ENCODE peak calls at places on chromosomes 1 and 21, in five cellular contexts. One of them, this sample, is unnamed.

GRCh38 chr21:35840197-35840799 is 220.0 kb downstream of the SETD4 start:
- DNase-seq in mammary epithelial cell: peak
- DNase-seq in fibroblast of mammary gland: peak
- DNase-seq in IMR-90: peak
- DNase-seq in breast epithelium: no peak
- DNase-seq in this sample: peak

GRCh38 chr1:83033682-83034081 is 965.2 kb downstream of the TTLL7 start:
- DNase-seq in mammary epithelial cell: peak
- DNase-seq in fibroblast of mammary gland: peak
- DNase-seq in IMR-90: no peak
- DNase-seq in breast epithelium: no peak
- DNase-seq in this sample: no peak

GRCh38 chr1:230878584-230878975 is 10.3 kb upstream of the C1orf198 start:
- DNase-seq in mammary epithelial cell: no peak
- DNase-seq in fibroblast of mammary gland: peak
- DNase-seq in IMR-90: peak
- DNase-seq in breast epithelium: no peak
- DNase-seq in this sample: no peak

GRCh38 chr1:162632234-162632666 is at the start of gene DDR2:
- DNase-seq in mammary epithelial cell: no peak
- DNase-seq in fibroblast of mammary gland: peak
- DNase-seq in IMR-90: peak
- DNase-seq in breast epithelium: peak
- DNase-seq in this sample: no peak

GRCh38 chr1:41664861-41665640 is 180.6 kb upstream of the EDN2 start:
- DNase-seq in mammary epithelial cell: peak
- DNase-seq in fibroblast of mammary gland: peak
- DNase-seq in IMR-90: peak
- DNase-seq in breast epithelium: no peak
- DNase-seq in this sample: no peak

GRCh38 chr21:28781602-28782274 is 210.9 kb downstream of the LTN1 start:
- DNase-seq in mammary epithelial cell: peak
- DNase-seq in fibroblast of mammary gland: peak
- DNase-seq in IMR-90: peak
- DNase-seq in breast epithelium: no peak
- DNase-seq in this sample: peak

GRCh38 chr1:198649598-198650338 is 10.9 kb downstream of the PTPRC start:
- DNase-seq in mammary epithelial cell: no peak
- DNase-seq in fibroblast of mammary gland: no peak
- DNase-seq in IMR-90: no peak
- DNase-seq in breast epithelium: no peak
- DNase-seq in this sample: no peak

GRCh38 chr1:85606414-85606800 is 25.8 kb downstream of the CCN1 start:
- DNase-seq in mammary epithelial cell: peak
- DNase-seq in fibroblast of mammary gland: peak
- DNase-seq in IMR-90: peak
- DNase-seq in breast epithelium: no peak
- DNase-seq in this sample: no peak

GRCh38 chr1:220875233-220875632 is 4.0 kb upstream of the HLX start:
- DNase-seq in mammary epithelial cell: no peak
- DNase-seq in fibroblast of mammary gland: no peak
- DNase-seq in IMR-90: no peak
- DNase-seq in breast epithelium: no peak
- DNase-seq in this sample: no peak

GRCh38 chr21:37886120-37886519 is 30.1 kb downstream of the KCNJ6 start:
- DNase-seq in mammary epithelial cell: no peak
- DNase-seq in fibroblast of mammary gland: no peak
- DNase-seq in IMR-90: no peak
- DNase-seq in breast epithelium: no peak
- DNase-seq in this sample: no peak

GRCh38 chr1:117607471-117607870 is 1.6 kb downstream of the TENT5C start:
- DNase-seq in mammary epithelial cell: peak
- DNase-seq in fibroblast of mammary gland: no peak
- DNase-seq in IMR-90: no peak
- DNase-seq in breast epithelium: no peak
- DNase-seq in this sample: no peak

GRCh38 chr1:41383094-41383852 is 22.0 kb downstream of the FOXO6 start:
- DNase-seq in mammary epithelial cell: no peak
- DNase-seq in fibroblast of mammary gland: peak
- DNase-seq in IMR-90: peak
- DNase-seq in breast epithelium: no peak
- DNase-seq in this sample: no peak

GRCh38 chr21:26719750-26720149 is 125.5 kb downstream of the ADAMTS1 start:
- DNase-seq in mammary epithelial cell: no peak
- DNase-seq in fibroblast of mammary gland: no peak
- DNase-seq in IMR-90: no peak
- DNase-seq in breast epithelium: no peak
- DNase-seq in this sample: no peak

GRCh38 chr1:213269829-213270228 is 218.8 kb downstream of the RPS6KC1 start:
- DNase-seq in mammary epithelial cell: no peak
- DNase-seq in fibroblast of mammary gland: no peak
- DNase-seq in IMR-90: no peak
- DNase-seq in breast epithelium: no peak
- DNase-seq in this sample: no peak

GRCh38 chr1:51061231-51061943 is 40.6 kb upstream of the C1orf185 start:
- DNase-seq in mammary epithelial cell: peak
- DNase-seq in fibroblast of mammary gland: no peak
- DNase-seq in IMR-90: peak
- DNase-seq in breast epithelium: no peak
- DNase-seq in this sample: no peak

DNA sequence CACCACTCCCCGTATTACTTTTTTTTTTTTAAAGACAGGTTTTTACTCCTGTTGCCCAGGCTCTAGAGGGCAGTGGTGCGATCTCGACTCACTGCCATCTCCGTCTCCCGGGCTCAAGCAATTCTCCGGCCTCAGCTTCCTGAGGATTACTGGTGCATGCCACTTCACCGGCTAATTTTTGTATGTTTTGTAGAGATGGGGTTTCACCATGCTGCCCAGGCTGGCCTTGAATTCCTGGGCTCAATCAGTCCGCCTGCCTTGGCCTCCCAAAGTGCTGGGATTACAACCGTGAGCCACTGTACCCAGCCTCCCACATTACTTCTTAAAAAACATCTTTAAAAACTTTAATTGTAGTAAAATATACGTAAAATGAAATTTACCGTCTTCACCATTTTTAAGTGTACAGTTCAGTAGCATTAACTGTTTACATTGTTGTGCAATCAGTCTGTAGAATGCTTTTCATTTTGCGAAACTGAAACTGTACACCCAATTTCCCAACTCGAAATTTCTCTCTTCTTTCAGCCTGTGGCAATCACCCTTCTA is 77.0 kb downstream of the ZMYM4 start:
- DNase-seq in mammary epithelial cell: no peak
- DNase-seq in fibroblast of mammary gland: peak
- DNase-seq in IMR-90: peak
- DNase-seq in breast epithelium: no peak
- DNase-seq in this sample: no peak
- TF ChIP-seq CTCF in mammary epithelial cell: no peak
- TF ChIP-seq CTCF in fibroblast of mammary gland: no peak
- TF ChIP-seq CTCF in IMR-90: no peak
- TF ChIP-seq CTCF in breast epithelium: no peak
- TF ChIP-seq CTCF in this sample: no peak

GRCh38 chr1:8518490-8518801 is 200.5 kb downstream of the SLC45A1 start:
- DNase-seq in mammary epithelial cell: no peak
- DNase-seq in fibroblast of mammary gland: no peak
- DNase-seq in IMR-90: no peak
- DNase-seq in breast epithelium: no peak
- DNase-seq in this sample: no peak
- TF ChIP-seq CTCF in mammary epithelial cell: no peak
- TF ChIP-seq CTCF in fibroblast of mammary gland: no peak
- TF ChIP-seq CTCF in IMR-90: no peak
- TF ChIP-seq CTCF in breast epithelium: no peak
- TF ChIP-seq CTCF in this sample: no peak

DNA sequence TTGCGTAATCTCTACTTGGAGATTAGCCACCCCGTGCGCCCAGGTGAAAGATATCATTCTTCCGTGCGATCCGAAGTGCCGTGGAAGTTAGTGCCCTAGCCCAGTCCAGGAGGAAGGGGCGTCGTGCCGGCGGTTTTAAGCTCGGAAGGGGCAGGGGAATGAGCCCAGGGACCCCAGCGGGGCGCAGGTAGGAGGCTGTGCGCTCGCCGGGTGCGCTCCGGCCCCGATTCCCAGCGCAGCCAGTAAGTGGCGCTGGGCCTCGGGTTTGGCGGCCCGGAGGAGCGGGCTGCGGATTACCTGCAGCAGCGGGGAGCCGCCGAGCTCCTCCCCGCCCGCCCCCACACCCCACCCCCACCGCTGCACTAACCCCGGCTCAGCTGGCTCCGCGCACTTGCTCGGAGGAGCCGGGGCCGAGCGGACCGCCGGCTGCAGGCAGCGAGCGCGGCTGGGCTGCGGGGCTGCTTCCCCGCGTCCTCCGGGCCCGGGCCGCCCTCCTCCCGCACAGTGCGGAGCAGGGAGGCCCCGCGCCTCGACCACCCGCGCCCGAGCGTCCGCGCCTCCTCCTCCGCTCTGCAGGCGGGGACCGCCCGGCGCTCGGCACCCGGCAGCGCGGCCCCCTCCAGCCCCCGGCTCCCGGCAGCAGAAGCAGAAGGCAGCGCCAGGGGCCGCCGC is at the start of gene RYR2:
- DNase-seq in mammary epithelial cell: no peak
- DNase-seq in fibroblast of mammary gland: no peak
- DNase-seq in IMR-90: no peak
- DNase-seq in breast epithelium: no peak
- DNase-seq in this sample: peak
- TF ChIP-seq CTCF in mammary epithelial cell: no peak
- TF ChIP-seq CTCF in fibroblast of mammary gland: no peak
- TF ChIP-seq CTCF in IMR-90: no peak
- TF ChIP-seq CTCF in breast epithelium: no peak
- TF ChIP-seq CTCF in this sample: peak

GRCh38 chr1:12245116-12245515 is 15.3 kb downstream of the VPS13D start:
- DNase-seq in mammary epithelial cell: no peak
- DNase-seq in fibroblast of mammary gland: peak
- DNase-seq in IMR-90: no peak
- DNase-seq in breast epithelium: no peak
- DNase-seq in this sample: no peak

GRCh38 chr1:12245733-12246132 is 15.9 kb downstream of the VPS13D start:
- DNase-seq in mammary epithelial cell: no peak
- DNase-seq in fibroblast of mammary gland: no peak
- DNase-seq in IMR-90: no peak
- DNase-seq in breast epithelium: no peak
- DNase-seq in this sample: no peak

GRCh38 chr1:12246584-12246983 is 16.8 kb downstream of the VPS13D start:
- DNase-seq in mammary epithelial cell: no peak
- DNase-seq in fibroblast of mammary gland: no peak
- DNase-seq in IMR-90: no peak
- DNase-seq in breast epithelium: no peak
- DNase-seq in this sample: no peak

GRCh38 chr1:12244585-12244984 is 14.8 kb downstream of the VPS13D start:
- DNase-seq in mammary epithelial cell: peak
- DNase-seq in fibroblast of mammary gland: no peak
- DNase-seq in IMR-90: no peak
- DNase-seq in breast epithelium: no peak
- DNase-seq in this sample: no peak

DNA sequence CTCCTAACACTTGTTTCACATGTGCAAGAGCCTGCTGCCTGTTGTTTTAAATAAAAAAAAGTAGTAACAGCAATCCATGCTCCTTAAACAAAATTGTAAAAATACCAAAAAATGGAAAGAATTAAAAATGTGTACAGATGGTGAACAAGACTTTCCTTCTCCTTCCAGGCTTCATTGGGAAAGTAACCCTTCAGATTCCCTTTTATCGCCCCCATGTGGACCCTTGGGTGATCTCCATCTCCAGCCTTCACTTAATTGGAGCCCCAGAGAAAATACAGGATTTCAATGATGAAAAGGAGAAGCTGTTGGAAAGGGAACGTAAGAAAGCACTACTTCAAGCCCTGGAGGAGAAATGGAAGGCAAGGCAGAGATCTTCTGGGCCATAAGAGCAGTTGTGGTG is 14.2 kb downstream of the VPS13D start:
- DNase-seq in mammary epithelial cell: no peak
- DNase-seq in fibroblast of mammary gland: peak
- DNase-seq in IMR-90: no peak
- DNase-seq in breast epithelium: no peak
- DNase-seq in this sample: peak
- TF ChIP-seq CTCF in mammary epithelial cell: peak
- TF ChIP-seq CTCF in fibroblast of mammary gland: peak
- TF ChIP-seq CTCF in IMR-90: peak
- TF ChIP-seq CTCF in breast epithelium: peak
- TF ChIP-seq CTCF in this sample: peak

DNA sequence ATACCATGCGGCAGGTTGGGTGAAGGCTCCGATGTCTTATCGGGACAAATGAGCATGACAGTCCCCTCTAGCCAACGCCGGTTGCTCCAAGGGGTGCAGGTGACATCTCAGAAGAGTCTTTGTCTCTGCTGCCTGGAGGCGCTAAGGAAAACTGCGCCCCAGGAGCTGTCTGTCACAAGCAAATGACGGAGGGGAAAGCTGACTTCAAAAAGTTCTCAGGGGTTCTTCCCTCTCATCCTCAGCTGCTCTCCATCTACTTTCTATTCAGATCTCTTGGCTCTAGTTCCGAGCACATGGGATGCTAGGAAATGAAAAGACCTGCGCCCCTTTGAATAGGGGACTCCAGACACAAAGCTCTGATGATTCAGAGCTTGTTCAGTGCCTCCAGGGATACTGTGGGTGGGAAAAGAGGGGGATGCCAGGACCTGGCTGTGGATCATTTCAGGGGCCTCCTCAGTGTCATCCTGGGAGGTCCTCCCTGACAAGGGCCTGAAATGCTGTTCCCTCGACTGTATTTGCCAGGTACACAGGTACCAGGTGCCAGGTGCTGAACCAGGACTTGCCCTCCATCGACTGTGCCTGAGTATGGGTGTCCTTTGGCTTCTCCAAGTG is 869 bp upstream of the KIAA0040 start:
- DNase-seq in mammary epithelial cell: peak
- DNase-seq in fibroblast of mammary gland: peak
- DNase-seq in IMR-90: no peak
- DNase-seq in breast epithelium: no peak
- DNase-seq in this sample: no peak
- TF ChIP-seq CTCF in mammary epithelial cell: no peak
- TF ChIP-seq CTCF in fibroblast of mammary gland: no peak
- TF ChIP-seq CTCF in IMR-90: no peak
- TF ChIP-seq CTCF in breast epithelium: no peak
- TF ChIP-seq CTCF in this sample: no peak

GRCh38 chr1:173005196-173005864 is 45.4 kb downstream of the TNFSF18 start:
- DNase-seq in mammary epithelial cell: no peak
- DNase-seq in fibroblast of mammary gland: no peak
- DNase-seq in IMR-90: no peak
- DNase-seq in breast epithelium: no peak
- DNase-seq in this sample: no peak
- TF ChIP-seq CTCF in mammary epithelial cell: no peak
- TF ChIP-seq CTCF in fibroblast of mammary gland: peak
- TF ChIP-seq CTCF in IMR-90: peak
- TF ChIP-seq CTCF in breast epithelium: no peak
- TF ChIP-seq CTCF in this sample: no peak

GRCh38 chr1:233328661-233329498 is 1.4 kb downstream of the MAP3K21 start:
- DNase-seq in mammary epithelial cell: peak
- DNase-seq in fibroblast of mammary gland: no peak
- DNase-seq in IMR-90: no peak
- DNase-seq in breast epithelium: no peak
- DNase-seq in this sample: peak
- TF ChIP-seq CTCF in mammary epithelial cell: no peak
- TF ChIP-seq CTCF in fibroblast of mammary gland: no peak
- TF ChIP-seq CTCF in IMR-90: no peak
- TF ChIP-seq CTCF in breast epithelium: no peak
- TF ChIP-seq CTCF in this sample: no peak

This sample was measured in GM13976.